ENCODE peak calls at places on chromosomes 1 and 21, in six cellular contexts. A, Q, E, O, N and D are unnamed samples.

GRCh38 chr21:41640756-41641509 is 125.9 kb downstream of the RIPK4 start:
- DNase-seq in A (no peak), O (no peak), Q (peak; percentile 49), N (no peak), E (no peak), D (no peak)

GRCh38 chr1:62175568-62176179 is 19.0 kb upstream of the L1TD1 start:
- DNase-seq in N (peak; percentile 60), A (peak; percentile 51), Q (peak; percentile 74), E (no peak), O (peak; percentile 25), D (no peak)

GRCh38 chr1:41898191-41898713 is 20.5 kb downstream of the HIVEP3 start:
- DNase-seq in Q (peak; percentile 51), O (peak; percentile 30), E (no peak), A (no peak), N (no peak), D (no peak)

GRCh38 chr1:211830055-211830329 is 571 bp downstream of the LPGAT1 start:
- DNase-seq in N (peak; percentile 2), A (no peak), E (no peak), O (no peak), Q (no peak), D (no peak)

GRCh38 chr1:217524787-217525520 is 105.9 kb downstream of the GPATCH2 start:
- DNase-seq in A (no peak), E (no peak), Q (no peak), O (no peak), N (no peak), D (no peak)

GRCh38 chr1:222454196-222454595 is 93.7 kb downstream of the HHIPL2 start:
- DNase-seq in E (no peak), N (no peak), Q (peak; percentile 34), O (no peak), A (no peak), D (no peak)

GRCh38 chr1:55542901-55543504 is 327.8 kb upstream of the USP24 start:
- DNase-seq in Q (no peak), O (no peak), N (no peak), E (no peak), A (no peak), D (no peak)

GRCh38 chr21:25370311-25370744 is 237.0 kb downstream of the MRPL39 start:
- DNase-seq in E (peak; percentile 85), Q (peak; percentile 57), O (no peak), A (no peak), N (no peak), D (no peak)

GRCh38 chr1:67524143-67525052 is 94.2 kb upstream of the SERBP1 start:
- DNase-seq in N (no peak), A (no peak), Q (peak; percentile 35), E (no peak), O (peak; percentile 30), D (no peak)

GRCh38 chr1:33696311-33696710 is 167.6 kb upstream of the HMGB4 start:
- DNase-seq in O (no peak), A (no peak), E (no peak), Q (no peak), N (no peak), D (no peak)

GRCh38 chr1:189619682-189620332 is 857.9 kb downstream of the BRINP3 start:
- DNase-seq in E (peak; percentile 81), O (no peak), A (no peak), Q (peak; percentile 1), N (no peak), D (no peak)

GRCh38 chr21:42000908-42001307 is 9.3 kb downstream of the ZBTB21 start:
- DNase-seq in A (no peak), Q (no peak), E (no peak), O (no peak), N (no peak), D (no peak)

GRCh38 chr21:27248791-27249190 is 281.9 kb upstream of the ADAMTS5 start:
- DNase-seq in A (no peak), Q (no peak), E (no peak), O (no peak), N (no peak), D (no peak)

GRCh38 chr1:197100677-197101076 is 33.6 kb upstream of the F13B start:
- DNase-seq in Q (no peak), E (no peak), A (no peak), O (no peak), N (no peak), D (no peak)

GRCh38 chr1:240237305-240237721 is 145.6 kb downstream of the FMN2 start:
- DNase-seq in A (no peak), E (no peak), N (no peak), Q (peak; percentile 47), O (no peak), D (no peak)

GRCh38 chr1:24139846-24140425 is 3.0 kb downstream of the IL22RA1 start:
- DNase-seq in E (peak; percentile 11), A (no peak), O (no peak), N (no peak), Q (no peak), D (no peak)

GRCh38 chr1:14326857-14327256 is 271.6 kb upstream of the KAZN start:
- DNase-seq in Q (no peak), O (no peak), N (no peak), E (no peak), A (no peak), D (no peak)

GRCh38 chr1:66244429-66244828 is 289.5 kb upstream of the SGIP1 start:
- DNase-seq in Q (no peak), N (no peak), O (no peak), A (no peak), E (no peak), D (no peak)

GRCh38 chr1:118948351-118948750 is 39.8 kb downstream of the TBX15 start:
- DNase-seq in Q (no peak), N (no peak), O (no peak), A (no peak), E (no peak), D (no peak)

GRCh38 chr1:199002670-199003069 is 363.8 kb downstream of the PTPRC start:
- DNase-seq in O (no peak), Q (no peak), A (no peak), E (no peak), N (no peak), D (no peak)

GRCh38 chr1:184698001-184698400 is 56.7 kb downstream of the EDEM3 start:
- DNase-seq in O (no peak), A (no peak), Q (no peak), N (no peak), E (no peak), D (no peak)

GRCh38 chr1:46708121-46708520 is 10.8 kb downstream of the EFCAB14 start:
- DNase-seq in N (no peak), E (no peak), Q (no peak), A (no peak), O (no peak), D (no peak)

GRCh38 chr1:18649713-18650370 is 19.2 kb downstream of the PAX7 start:
- DNase-seq in Q (peak; percentile 94), A (no peak), N (no peak), O (no peak), E (no peak), D (no peak)

GRCh38 chr1:154896811-154897286 is 26.8 kb upstream of the KCNN3 start:
- DNase-seq in Q (no peak), N (no peak), O (no peak), A (no peak), E (no peak), D (no peak)

GRCh38 chr1:109805486-109806180 is 41.9 kb upstream of the EPS8L3 start:
- DNase-seq in E (no peak), A (peak; percentile 61), O (no peak), Q (peak; percentile 51), N (no peak), D (no peak)

GRCh38 chr1:183842817-183843187 is 37.9 kb downstream of the RGL1 start:
- DNase-seq in O (no peak), E (no peak), N (no peak), Q (no peak), A (no peak), D (no peak)

GRCh38 chr1:116531917-116532316 is 38.9 kb downstream of the CD58 start:
- DNase-seq in Q (peak; percentile 8), A (no peak), N (no peak), E (no peak), O (no peak), D (no peak)

GRCh38 chr1:23751050-23751814 is 8.0 kb downstream of the ELOA start:
- DNase-seq in Q (peak; percentile 81), N (peak; percentile 11), E (no peak), O (peak; percentile 63), A (peak; percentile 60), D (no peak)

GRCh38 chr1:86503477-86504129 is 34.9 kb downstream of the CLCA1 start:
- DNase-seq in O (no peak), A (no peak), Q (peak; percentile 55), E (no peak), N (no peak), D (no peak)

DNA sequence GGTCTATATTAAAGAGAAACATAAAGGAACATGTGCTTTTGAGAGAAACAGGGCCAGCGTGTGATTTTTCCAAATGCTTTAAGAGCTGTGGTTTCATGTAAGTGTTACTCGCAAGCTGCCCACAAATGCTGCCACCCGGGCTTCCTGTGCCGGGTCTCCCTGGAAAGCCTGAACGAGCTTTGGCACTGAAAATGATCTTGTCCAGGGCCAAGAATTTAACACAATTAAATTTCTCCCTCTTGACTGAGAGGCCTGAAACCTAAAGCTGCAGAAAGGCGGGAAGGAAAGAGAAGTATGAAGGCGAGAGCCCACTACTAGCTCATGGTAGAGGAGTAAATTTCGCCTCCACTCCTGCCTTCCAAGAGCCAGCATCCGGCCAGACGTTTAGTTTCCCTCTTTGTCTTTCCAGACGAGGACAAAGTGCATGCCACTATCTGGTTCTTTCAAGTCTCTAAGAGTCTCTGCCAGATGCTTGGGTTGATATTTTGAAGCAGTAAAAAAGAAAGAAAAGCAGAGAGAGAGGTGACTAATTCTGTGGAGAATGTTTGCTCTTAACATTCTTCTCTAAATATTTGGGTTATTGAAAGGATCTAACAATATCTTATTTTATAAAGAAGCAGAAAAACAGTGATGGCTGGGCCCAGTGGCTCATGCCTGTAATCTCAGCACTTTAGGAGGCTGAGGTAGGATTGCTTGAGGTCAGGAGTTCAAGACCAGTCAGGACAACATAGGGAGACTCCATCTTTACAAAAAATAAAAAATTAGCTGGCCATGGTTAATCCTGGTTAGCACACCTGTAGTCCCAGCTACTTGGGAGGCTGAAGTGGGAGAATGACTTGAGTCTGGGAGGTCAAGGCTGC is 100.0 kb upstream of the HNRNPU start:
- DNase-seq in A (peak; percentile 31), O (no peak), Q (peak; percentile 34), N (peak; percentile 9), E (no peak), D (no peak)
- H3K4me3 ChIP-seq in A (no peak overlapping the region), O (no peak overlapping the region), Q (no peak overlapping the region), N (no peak overlapping the region), E (no peak overlapping the region), D (no peak overlapping the region)

GRCh38 chr1:12708396-12708795 is 7.5 kb upstream of the AADACL3 start:
- DNase-seq in A (no peak), Q (no peak), E (no peak), N (no peak), O (no peak), D (no peak)
- H3K4me3 ChIP-seq in A (no peak overlapping the region), Q (no peak overlapping the region), E (no peak overlapping the region), N (no peak overlapping the region), O (no peak overlapping the region), D (no peak overlapping the region)

DNA sequence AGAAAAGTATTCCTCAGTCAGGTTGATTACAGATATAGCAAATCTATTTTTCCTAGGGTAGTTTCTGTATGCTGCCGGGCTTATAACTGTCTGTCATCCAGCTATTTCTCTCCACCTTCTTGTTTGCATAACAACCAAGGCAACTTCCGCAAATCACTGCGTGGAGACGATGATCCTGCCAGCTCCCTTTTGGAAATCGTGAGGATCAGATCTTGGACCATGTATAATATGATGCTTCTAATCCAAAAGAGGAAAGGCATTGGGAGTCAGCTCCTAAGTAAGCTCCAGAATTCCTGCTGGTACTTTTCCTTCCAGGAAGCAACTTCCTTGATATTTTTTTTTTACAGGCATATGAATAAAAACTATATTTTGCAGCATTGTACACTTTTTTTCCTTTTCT is 445 bp upstream of the RGS4 start:
- DNase-seq in O (no peak), N (no peak), Q (no peak), A (no peak), E (no peak), D (no peak)
- H3K4me3 ChIP-seq in O (no peak overlapping the region), N (no peak overlapping the region), Q (no peak overlapping the region), A (peak overlapping the region; percentile 32), E (no peak overlapping the region), D (peak overlapping the region; percentile 19)

GRCh38 chr1:100391675-100392074 is 39.4 kb downstream of the CDC14A start:
- DNase-seq in A (no peak), N (no peak), Q (no peak), O (no peak), E (no peak), D (no peak)
- H3K4me3 ChIP-seq in A (no peak overlapping the region), N (no peak overlapping the region), Q (no peak overlapping the region), O (no peak overlapping the region), E (no peak overlapping the region), D (no peak overlapping the region)